ENCODE peak calls at places on chromosomes 12 and 14, in five cellular contexts. L is vagina, W is neural progenitor cell, I is NCI-H2107, A is T follicular helper cell. G is an unnamed sample.

GRCh38 chr14:104582649-104583048 is 3.1 kb downstream of the C14orf180 start:
- DNase-seq in L (no peak), W (no peak), I (no peak), A (no peak), G (no peak)

GRCh38 chr12:69996276-69996675 is 171.2 kb downstream of the MYRFL start:
- DNase-seq in L (no peak), W (no peak), I (no peak), A (no peak), G (no peak)

GRCh38 chr14:100317389-100317788 is 5.8 kb upstream of the SLC25A47 start:
- DNase-seq in L (no peak), W (no peak), I (no peak), A (no peak), G (no peak)

GRCh38 chr12:122310636-122311035 is 44.3 kb upstream of the VPS33A start:
- DNase-seq in L (no peak), W (no peak), I (no peak), A (no peak), G (no peak)

GRCh38 chr14:99378782-99379214 is 101.9 kb downstream of the SETD3 start:
- DNase-seq in L (no peak), W (no peak), I (peak), A (no peak), G (no peak)

GRCh38 chr12:72346331-72346944 is 74.3 kb downstream of the TRHDE start:
- DNase-seq in L (no peak), W (peak), I (no peak), A (no peak), G (no peak)

GRCh38 chr12:77772606-77773298 is 57.9 kb upstream of the NAV3 start:
- DNase-seq in L (no peak), W (no peak), I (no peak), A (no peak), G (no peak)

GRCh38 chr12:94553875-94554274 is 94.2 kb upstream of the CEP83 start:
- DNase-seq in L (no peak), W (no peak), I (no peak), A (no peak), G (no peak)

GRCh38 chr12:103423061-103423473 is 72.7 kb downstream of the C12orf42 start:
- DNase-seq in L (no peak), W (peak), I (peak), A (no peak), G (no peak)

GRCh38 chr14:37709419-37710195 is 114.2 kb downstream of the TTC6 start:
- DNase-seq in L (no peak), W (no peak), I (no peak), A (no peak), G (no peak)

GRCh38 chr12:51647647-51648046 is 56.6 kb downstream of the SCN8A start:
- DNase-seq in L (no peak), W (no peak), I (no peak), A (no peak), G (no peak)

GRCh38 chr12:12788675-12789368 is 3.4 kb downstream of the APOLD1 start:
- DNase-seq in L (no peak), W (peak), I (peak), A (peak), G (peak)

GRCh38 chr12:89343127-89343526 is 9.2 kb downstream of the DUSP6 start:
- DNase-seq in L (no peak), W (no peak), I (no peak), A (no peak), G (no peak)

GRCh38 chr12:111764120-111764821 is 2.5 kb upstream of the ALDH2 start:
- DNase-seq in L (no peak), W (no peak), I (no peak), A (no peak), G (no peak)

GRCh38 chr14:55512421-55512820 is 67.6 kb upstream of the KTN1 start:
- DNase-seq in L (no peak), W (no peak), I (no peak), A (no peak), G (no peak)

GRCh38 chr12:68235576-68235975 is 10.0 kb upstream of the IL26 start:
- DNase-seq in L (no peak), W (no peak), I (no peak), A (no peak), G (no peak)

GRCh38 chr14:101007004-101007614 is 103.6 kb upstream of the RTL1 start:
- DNase-seq in L (peak), W (no peak), I (no peak), A (no peak), G (no peak)

GRCh38 chr14:97337670-97338069 is 540.5 kb downstream of the VRK1 start:
- DNase-seq in L (no peak), W (no peak), I (no peak), A (no peak), G (no peak)

GRCh38 chr14:73887704-73888459 is 1.2 kb downstream of the ZNF410 start:
- DNase-seq in L (no peak), W (no peak), I (no peak), A (no peak), G (no peak)

GRCh38 chr12:116146386-116146785 is 131.1 kb downstream of the MED13L start:
- DNase-seq in L (no peak), W (no peak), I (no peak), A (no peak), G (no peak)

GRCh38 chr12:69008510-69008909 is 75.5 kb upstream of the CPM start:
- DNase-seq in L (no peak), W (no peak), I (peak), A (no peak), G (no peak)

GRCh38 chr14:50542941-50543418 is 10.6 kb upstream of the MAP4K5 start:
- DNase-seq in L (no peak), W (peak), I (peak), A (peak), G (no peak)

GRCh38 chr12:121992059-121992879 is 29.4 kb upstream of the BCL7A start:
- DNase-seq in L (no peak), W (no peak), I (no peak), A (no peak), G (peak)

GRCh38 chr12:122951979-122952892 is 14.0 kb downstream of the ABCB9 start:
- DNase-seq in L (no peak), W (peak), I (peak), A (peak), G (peak)

GRCh38 chr14:100408350-100409015 is 85.3 kb downstream of the SLC25A47 start:
- DNase-seq in L (no peak), W (no peak), I (no peak), A (no peak), G (no peak)

GRCh38 chr12:92080390-92081285 is 65.0 kb downstream of the BTG1 start:
- DNase-seq in L (no peak), W (no peak), I (no peak), A (no peak), G (no peak)

GRCh38 chr12:116528067-116528466 is 31.1 kb upstream of the MAP1LC3B2 start:
- DNase-seq in L (no peak), W (no peak), I (no peak), A (no peak), G (no peak)

GRCh38 chr14:89477391-89477790 is 60.4 kb upstream of the FOXN3 start:
- DNase-seq in L (no peak), W (no peak), I (no peak), A (no peak), G (no peak)

GRCh38 chr12:103647267-103647666 is 60.2 kb downstream of the STAB2 start:
- DNase-seq in L (no peak), W (no peak), I (no peak), A (no peak), G (no peak)

GRCh38 chr12:102756564-102756963 is 160.5 kb downstream of the PAH start:
- DNase-seq in L (no peak), W (peak), I (no peak), A (no peak), G (no peak)

GRCh38 chr12:59005195-59005961 is 85.1 kb upstream of the LRIG3 start:
- DNase-seq in L (no peak), W (no peak), I (no peak), A (no peak), G (no peak)

GRCh38 chr12:68932123-68932700 is 759 bp downstream of the CPM start:
- DNase-seq in L (no peak), W (no peak), I (no peak), A (no peak), G (no peak)

GRCh38 chr12:129887047-129887568 is 16.7 kb downstream of the TMEM132D start:
- DNase-seq in L (no peak), W (no peak), I (peak), A (no peak), G (no peak)

GRCh38 chr12:62866451-62867082 is 68.4 kb downstream of the PPM1H start:
- DNase-seq in L (no peak), W (no peak), I (no peak), A (no peak), G (no peak)